ENCODE peak calls at places on chromosomes 1 and 21, in four cellular contexts. One of them, this sample, is unnamed.

GRCh38 chr1:75083848-75084514 is 50.2 kb upstream of the LHX8 start:
- DNase-seq in HCT116: no peak
- DNase-seq in neural progenitor cell: no peak
- DNase-seq in GM23248: peak; percentile 19
- DNase-seq in this sample: no peak

GRCh38 chr1:9630331-9631081 is 21.0 kb upstream of the PIK3CD start:
- DNase-seq in HCT116: no peak
- DNase-seq in neural progenitor cell: no peak
- DNase-seq in GM23248: no peak
- DNase-seq in this sample: no peak

GRCh38 chr1:228691926-228692325 is 43.4 kb upstream of the RHOU start:
- DNase-seq in HCT116: peak; percentile 67
- DNase-seq in neural progenitor cell: peak; percentile 48
- DNase-seq in GM23248: peak; percentile 50
- DNase-seq in this sample: no peak

GRCh38 chr21:20971296-20971921 is 26.8 kb upstream of the NCAM2 start:
- DNase-seq in HCT116: no peak
- DNase-seq in neural progenitor cell: peak; percentile 49
- DNase-seq in GM23248: peak; percentile 76
- DNase-seq in this sample: peak; percentile 70

GRCh38 chr1:183121609-183122008 is 64.5 kb upstream of the LAMC2 start:
- DNase-seq in HCT116: no peak
- DNase-seq in neural progenitor cell: no peak
- DNase-seq in GM23248: no peak
- DNase-seq in this sample: no peak

GRCh38 chr1:32998009-32998555 is 33.5 kb upstream of the RNF19B start:
- DNase-seq in HCT116: no peak
- DNase-seq in neural progenitor cell: no peak
- DNase-seq in GM23248: peak; percentile 24
- DNase-seq in this sample: no peak

GRCh38 chr1:69569983-69570755 is 2.4 kb downstream of the LRRC7 start:
- DNase-seq in HCT116: no peak
- DNase-seq in neural progenitor cell: peak; percentile 52
- DNase-seq in GM23248: no peak
- DNase-seq in this sample: no peak

GRCh38 chr1:60615661-60616060 is 466.7 kb upstream of the NFIA start:
- DNase-seq in HCT116: no peak
- DNase-seq in neural progenitor cell: no peak
- DNase-seq in GM23248: no peak
- DNase-seq in this sample: no peak

GRCh38 chr1:58249371-58249728 is 297.2 kb downstream of the OMA1 start:
- DNase-seq in HCT116: no peak
- DNase-seq in neural progenitor cell: no peak
- DNase-seq in GM23248: no peak
- DNase-seq in this sample: no peak
- H3K4me3 ChIP-seq in HCT116: no peak overlapping the region
- H3K4me3 ChIP-seq in neural progenitor cell: peak overlapping the region; percentile 86
- H3K4me3 ChIP-seq in GM23248: peak overlapping the region; percentile 63
- H3K4me3 ChIP-seq in this sample: no peak overlapping the region

GRCh38 chr21:36696390-36696639 is 2.6 kb upstream of the SIM2 start:
- DNase-seq in HCT116: no peak
- DNase-seq in neural progenitor cell: peak; percentile 31
- DNase-seq in GM23248: no peak
- DNase-seq in this sample: no peak

GRCh38 chr21:36695671-36696389 is 3.1 kb upstream of the SIM2 start:
- DNase-seq in HCT116: no peak
- DNase-seq in neural progenitor cell: peak; percentile 74
- DNase-seq in GM23248: no peak
- DNase-seq in this sample: no peak

GRCh38 chr21:36697473-36698159 is 1.3 kb upstream of the SIM2 start:
- DNase-seq in HCT116: no peak
- DNase-seq in neural progenitor cell: peak; percentile 75
- DNase-seq in GM23248: no peak
- DNase-seq in this sample: no peak

GRCh38 chr21:36698160-36699025 is 522 bp upstream of the SIM2 start:
- DNase-seq in HCT116: peak; percentile 26
- DNase-seq in neural progenitor cell: peak; percentile 69
- DNase-seq in GM23248: no peak
- DNase-seq in this sample: no peak

DNA sequence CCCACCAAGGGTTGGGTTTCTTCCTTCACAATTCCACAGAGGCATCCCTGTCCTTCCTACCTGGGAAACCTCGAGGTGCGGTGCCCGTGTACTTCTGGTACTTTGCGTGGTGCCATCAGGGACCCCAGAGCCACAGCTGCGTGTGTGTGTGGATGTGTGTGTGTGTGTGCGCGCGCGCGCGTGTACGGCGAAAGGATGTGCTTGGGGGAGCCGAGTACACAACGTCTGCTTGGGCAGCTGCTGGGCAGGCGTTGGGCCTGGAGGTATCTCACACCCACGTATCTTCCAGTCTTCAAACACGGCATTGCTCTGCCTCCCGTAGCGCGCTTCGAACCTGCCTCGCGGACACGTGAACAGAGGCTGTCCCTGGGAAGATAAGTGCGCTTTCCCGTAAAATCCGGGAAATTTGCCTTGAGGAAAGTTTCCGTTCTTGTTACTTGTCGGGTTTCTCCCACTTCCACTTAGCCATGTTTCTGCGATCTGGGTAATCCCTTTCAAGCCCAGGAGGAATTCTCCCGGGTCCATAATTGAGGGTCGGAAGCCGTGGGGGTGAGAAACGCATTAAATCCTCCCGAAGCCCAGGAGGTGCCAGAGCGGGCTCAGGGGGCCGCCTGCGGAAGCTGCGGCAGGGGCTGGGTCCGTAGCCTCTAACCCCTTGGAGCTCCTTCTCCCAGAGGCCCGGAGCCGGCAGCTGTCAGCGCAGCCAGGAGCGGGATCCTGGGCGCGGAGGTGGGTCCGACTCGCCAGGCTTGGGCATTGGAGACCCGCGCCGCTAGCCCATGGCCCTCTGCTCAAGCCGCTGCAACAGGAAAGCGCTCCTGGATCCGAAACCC is 2.1 kb upstream of the SIM2 start:
- DNase-seq in HCT116: no peak
- DNase-seq in neural progenitor cell: peak; percentile 58
- DNase-seq in GM23248: no peak
- DNase-seq in this sample: no peak
- TF ChIP-seq EZH2 in HCT116: no peak
- TF ChIP-seq EZH2 in neural progenitor cell: peak; percentile 84
- TF ChIP-seq EZH2 in GM23248: peak; percentile 89
- TF ChIP-seq EZH2 in this sample: peak; percentile 71

GRCh38 chr21:46404306-46404705 is 54.4 kb upstream of the DIP2A start:
- DNase-seq in HCT116: no peak
- DNase-seq in neural progenitor cell: no peak
- DNase-seq in GM23248: no peak
- DNase-seq in this sample: no peak

GRCh38 chr21:46401186-46401910 is 57.3 kb upstream of the DIP2A start:
- DNase-seq in HCT116: no peak
- DNase-seq in neural progenitor cell: no peak
- DNase-seq in GM23248: no peak
- DNase-seq in this sample: no peak

GRCh38 chr21:46399129-46399528 is 59.6 kb upstream of the DIP2A start:
- DNase-seq in HCT116: no peak
- DNase-seq in neural progenitor cell: no peak
- DNase-seq in GM23248: no peak
- DNase-seq in this sample: no peak

GRCh38 chr21:46399686-46400085 is 59.0 kb upstream of the DIP2A start:
- DNase-seq in HCT116: no peak
- DNase-seq in neural progenitor cell: no peak
- DNase-seq in GM23248: no peak
- DNase-seq in this sample: no peak

GRCh38 chr21:46402421-46402820 is 56.3 kb upstream of the DIP2A start:
- DNase-seq in HCT116: no peak
- DNase-seq in neural progenitor cell: no peak
- DNase-seq in GM23248: no peak
- DNase-seq in this sample: no peak
- H3K4me3 ChIP-seq in HCT116: no peak overlapping the region
- H3K4me3 ChIP-seq in neural progenitor cell: no peak overlapping the region
- H3K4me3 ChIP-seq in GM23248: no peak overlapping the region
- H3K4me3 ChIP-seq in this sample: no peak overlapping the region

GRCh38 chr1:116131866-116132605 is 20.8 kb downstream of the MAB21L3 start:
- DNase-seq in HCT116: no peak
- DNase-seq in neural progenitor cell: no peak
- DNase-seq in GM23248: no peak
- DNase-seq in this sample: no peak

GRCh38 chr1:116130376-116130775 is 19.2 kb downstream of the MAB21L3 start:
- DNase-seq in HCT116: no peak
- DNase-seq in neural progenitor cell: no peak
- DNase-seq in GM23248: no peak
- DNase-seq in this sample: no peak

GRCh38 chr1:116131170-116131569 is 20.0 kb downstream of the MAB21L3 start:
- DNase-seq in HCT116: no peak
- DNase-seq in neural progenitor cell: no peak
- DNase-seq in GM23248: no peak
- DNase-seq in this sample: no peak

GRCh38 chr1:116133696-116134095 is 22.5 kb downstream of the MAB21L3 start:
- DNase-seq in HCT116: no peak
- DNase-seq in neural progenitor cell: no peak
- DNase-seq in GM23248: no peak
- DNase-seq in this sample: no peak

DNA sequence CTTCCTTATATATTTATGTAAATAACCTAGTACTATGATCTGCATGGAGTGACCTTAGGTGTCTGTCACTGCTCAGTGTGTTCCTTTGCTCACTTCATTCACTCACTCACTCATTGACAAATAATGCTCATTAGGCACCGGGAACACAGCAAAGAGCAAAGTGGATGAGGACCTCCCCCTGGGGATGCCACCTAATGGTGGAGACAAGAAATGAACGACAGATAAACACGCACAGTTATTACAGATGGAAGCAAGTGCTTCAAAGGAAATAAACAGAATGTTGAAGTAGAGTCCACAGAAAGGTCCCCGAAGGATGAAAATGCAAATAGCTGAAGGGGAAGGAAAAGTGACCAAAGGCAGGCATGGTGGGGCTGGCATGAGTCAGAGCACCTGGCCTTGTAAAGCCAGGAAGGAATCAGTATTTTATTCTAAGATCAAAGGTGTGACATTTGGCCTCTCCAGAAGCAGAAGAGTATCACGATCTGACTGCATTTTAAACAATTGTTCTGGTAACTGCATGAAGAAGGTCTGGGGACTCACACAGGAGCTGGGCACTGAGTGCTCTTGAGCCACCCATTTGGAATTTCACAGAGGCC is 23.1 kb downstream of the MAB21L3 start:
- DNase-seq in HCT116: peak; percentile 21
- DNase-seq in neural progenitor cell: peak; percentile 11
- DNase-seq in GM23248: peak; percentile 19
- DNase-seq in this sample: no peak
- TF ChIP-seq EZH2 in HCT116: no peak
- TF ChIP-seq EZH2 in neural progenitor cell: no peak
- TF ChIP-seq EZH2 in GM23248: no peak
- TF ChIP-seq EZH2 in this sample: no peak

GRCh38 chr1:16146888-16147614 is 8.8 kb downstream of the EPHA2 start:
- DNase-seq in HCT116: no peak
- DNase-seq in neural progenitor cell: no peak
- DNase-seq in GM23248: peak; percentile 69
- DNase-seq in this sample: no peak
- H3K4me3 ChIP-seq in HCT116: peak overlapping the region; percentile 31
- H3K4me3 ChIP-seq in neural progenitor cell: peak overlapping the region; percentile 12
- H3K4me3 ChIP-seq in GM23248: peak overlapping the region; percentile 64
- H3K4me3 ChIP-seq in this sample: peak overlapping the region; percentile 63

DNA sequence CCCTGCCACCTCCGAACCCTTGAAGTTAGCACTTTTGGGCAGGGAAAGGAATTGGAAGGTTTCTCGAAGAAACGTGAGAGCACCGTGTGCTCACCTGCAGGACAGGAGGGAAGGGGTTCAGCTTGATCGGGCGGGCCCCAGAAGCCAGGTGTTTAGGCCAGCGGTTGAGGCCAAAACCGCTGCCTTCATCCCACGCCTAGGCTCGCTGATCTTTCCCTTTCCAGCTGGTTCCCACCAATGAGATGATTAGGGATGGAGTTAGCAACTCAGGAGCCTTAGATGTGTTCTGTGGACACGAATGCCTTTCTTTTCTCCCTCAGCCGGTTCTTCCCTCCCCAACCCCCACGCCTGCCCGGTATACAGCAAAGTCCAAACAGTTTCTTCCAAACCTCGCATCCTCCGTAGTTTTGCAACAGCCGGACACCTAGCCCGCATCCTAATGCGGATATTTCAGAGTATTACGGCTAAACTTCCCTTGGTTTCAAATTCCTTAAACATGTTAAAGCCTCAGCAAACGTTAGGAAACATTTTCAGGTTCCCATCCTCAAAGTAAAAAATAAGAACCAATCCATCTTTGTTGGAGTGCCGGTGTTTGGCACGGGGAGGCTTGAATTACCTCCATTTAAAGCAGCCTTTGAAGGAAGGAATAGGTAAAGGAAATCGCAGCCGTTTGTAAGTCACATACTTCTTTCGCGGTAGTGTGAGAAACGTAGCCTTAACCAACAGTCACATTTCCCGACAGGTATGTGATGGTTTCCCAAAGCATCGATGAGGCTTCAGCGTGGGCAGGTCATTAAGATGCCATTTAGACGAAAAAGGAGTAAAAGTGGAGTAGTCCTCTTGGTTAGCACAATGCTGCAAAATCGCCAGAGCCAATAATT is 1.1 kb downstream of the LRRC8C start:
- DNase-seq in HCT116: no peak
- DNase-seq in neural progenitor cell: peak; percentile 35
- DNase-seq in GM23248: peak; percentile 57
- DNase-seq in this sample: no peak
- TF ChIP-seq EZH2 in HCT116: no peak
- TF ChIP-seq EZH2 in neural progenitor cell: no peak
- TF ChIP-seq EZH2 in GM23248: no peak
- TF ChIP-seq EZH2 in this sample: no peak

DNA sequence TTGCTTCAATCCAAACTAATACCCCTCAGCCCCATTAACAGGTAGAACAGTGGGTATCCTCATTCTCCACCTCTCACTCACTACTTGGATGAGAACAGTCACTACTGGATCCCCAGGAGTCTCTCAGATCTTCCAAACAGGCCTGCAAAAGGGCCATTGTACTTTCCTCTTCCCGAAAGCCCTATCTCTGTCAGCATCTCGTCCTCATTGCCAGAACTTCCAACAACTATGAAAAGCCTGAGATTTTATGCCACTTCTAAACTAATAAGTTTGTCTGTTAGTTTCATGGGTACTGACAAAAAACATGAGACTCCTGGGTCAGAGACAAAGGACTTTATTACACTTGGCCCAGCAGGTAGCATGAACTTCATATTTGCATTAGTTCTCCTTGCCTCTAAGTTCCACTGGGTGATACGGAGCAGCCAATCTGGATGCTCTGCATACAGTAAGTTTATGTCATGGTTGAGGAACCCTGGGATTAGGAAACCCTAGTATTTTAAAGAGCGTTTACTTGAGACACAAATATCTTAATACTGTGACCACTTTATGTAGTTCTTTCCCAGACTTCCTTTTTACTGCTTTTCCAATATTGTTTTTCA is 38.1 kb downstream of the VANGL2 start:
- DNase-seq in HCT116: no peak
- DNase-seq in neural progenitor cell: no peak
- DNase-seq in GM23248: no peak
- DNase-seq in this sample: no peak
- H3K4me3 ChIP-seq in HCT116: no peak overlapping the region
- H3K4me3 ChIP-seq in neural progenitor cell: no peak overlapping the region
- H3K4me3 ChIP-seq in GM23248: no peak overlapping the region
- H3K4me3 ChIP-seq in this sample: no peak overlapping the region

This sample was measured in SK-N-MC.